ENCODE peak calls at places on chromosomes 11 and 22, in seven cellular contexts. W is hippocampal formation, K is stromal cell of bone marrow, J is cardiac muscle cell, Q is tibial artery, I is fibroblast of gingiva, V is globus pallidus. F is an unnamed sample.

GRCh38 chr11:68352591-68352990 is 40.2 kb downstream of the LRP5 start:
- DNase-seq in W (no peak), K (no peak), V (no peak), J (no peak), I (no peak), Q (no peak), F (no peak)

GRCh38 chr11:64739871-64740270 is 4.1 kb downstream of the RASGRP2 start:
- DNase-seq in I (no peak), Q (no peak), J (no peak), V (no peak), W (no peak), K (no peak), F (no peak)

GRCh38 chr11:66315921-66316811 is 678 bp downstream of the CD248 start:
- DNase-seq in K (no peak), Q (no peak), W (no peak), I (peak), V (no peak), J (peak), F (no peak)

GRCh38 chr11:85316967-85317366 is 310.2 kb downstream of the DLG2 start:
- DNase-seq in V (peak), W (no peak), J (no peak), Q (no peak), I (no peak), K (no peak), F (no peak)

GRCh38 chr11:108154591-108154990 is 33.2 kb downstream of the ACAT1 start:
- DNase-seq in W (no peak), J (no peak), Q (no peak), I (no peak), K (no peak), V (no peak), F (no peak)

GRCh38 chr11:100684101-100685065 is 2.7 kb upstream of the ARHGAP42 start:
- DNase-seq in W (no peak), K (no peak), I (no peak), Q (no peak), V (no peak), J (no peak), F (no peak)

GRCh38 chr22:38219644-38220043 is 17.9 kb downstream of the MAFF start:
- DNase-seq in J (no peak), K (no peak), Q (no peak), V (no peak), W (no peak), I (no peak), F (no peak)

GRCh38 chr22:32697331-32697995 is 104.0 kb upstream of the TIMP3 start:
- DNase-seq in K (no peak), Q (no peak), I (no peak), V (no peak), J (peak), W (no peak), F (no peak)

GRCh38 chr11:88101881-88102594 is 73.2 kb downstream of the RAB38 start:
- DNase-seq in W (no peak), J (no peak), Q (no peak), V (no peak), I (no peak), K (no peak), F (no peak)

GRCh38 chr11:108938604-108939003 is 273.7 kb downstream of the DDX10 start:
- DNase-seq in V (peak), W (no peak), J (no peak), K (peak), I (peak), Q (no peak), F (no peak)

GRCh38 chr11:46506486-46506808 is 87.4 kb downstream of the AMBRA1 start:
- DNase-seq in W (no peak), J (no peak), I (no peak), V (no peak), Q (no peak), K (no peak), F (no peak)

GRCh38 chr11:35787626-35788025 is 125.1 kb downstream of the TRIM44 start:
- DNase-seq in W (no peak), V (peak), Q (no peak), J (no peak), I (no peak), K (no peak), F (no peak)

GRCh38 chr22:47337161-47337621 is 574.7 kb downstream of the TBC1D22A start:
- DNase-seq in Q (no peak), I (peak), V (peak), W (no peak), J (peak), K (peak), F (peak)